ENCODE peak calls at places on chromosomes 4 and X, in ten cellular contexts. One of them, this sample, is unnamed.
A peak's percentile ranks its signal among the peaks of the same experiment; 100 is the strongest.

GRCh38 chrX:131987252-131987651 is 35.9 kb upstream of the STK26 start:
- DNase-seq in ovary: no peak
- DNase-seq in transverse colon: no peak
- DNase-seq in tibial nerve: no peak
- DNase-seq in suprapubic skin: no peak
- DNase-seq in HepG2: no peak
- DNase-seq in GM12878: peak; percentile 73
- DNase-seq in sigmoid colon: no peak
- DNase-seq in stomach: no peak
- DNase-seq in A549: no peak
- DNase-seq in this sample: no peak

GRCh38 chr4:22417408-22417807 is 98.5 kb downstream of the ADGRA3 start:
- DNase-seq in ovary: no peak
- DNase-seq in transverse colon: no peak
- DNase-seq in tibial nerve: no peak
- DNase-seq in suprapubic skin: no peak
- DNase-seq in HepG2: no peak
- DNase-seq in GM12878: no peak
- DNase-seq in sigmoid colon: no peak
- DNase-seq in stomach: no peak
- DNase-seq in A549: no peak
- DNase-seq in this sample: no peak

GRCh38 chr4:28772066-28772465 is 1911.4 kb downstream of the STIM2 start:
- DNase-seq in ovary: no peak
- DNase-seq in transverse colon: no peak
- DNase-seq in tibial nerve: no peak
- DNase-seq in suprapubic skin: no peak
- DNase-seq in HepG2: no peak
- DNase-seq in GM12878: no peak
- DNase-seq in sigmoid colon: no peak
- DNase-seq in stomach: no peak
- DNase-seq in A549: no peak
- DNase-seq in this sample: no peak

GRCh38 chrX:21740329-21741274 is 17.3 kb downstream of the SMPX start:
- DNase-seq in ovary: peak; percentile 15
- DNase-seq in transverse colon: peak; percentile 10
- DNase-seq in tibial nerve: peak; percentile 20
- DNase-seq in suprapubic skin: peak; percentile 62
- DNase-seq in HepG2: peak; percentile 59
- DNase-seq in GM12878: no peak
- DNase-seq in sigmoid colon: no peak
- DNase-seq in stomach: peak; percentile 49
- DNase-seq in A549: no peak
- DNase-seq in this sample: no peak

GRCh38 chr4:6128221-6128871 is 72.0 kb downstream of the JAKMIP1 start:
- DNase-seq in ovary: no peak
- DNase-seq in transverse colon: no peak
- DNase-seq in tibial nerve: no peak
- DNase-seq in suprapubic skin: no peak
- DNase-seq in HepG2: peak; percentile 46
- DNase-seq in GM12878: no peak
- DNase-seq in sigmoid colon: peak; percentile 53
- DNase-seq in stomach: no peak
- DNase-seq in A549: no peak
- DNase-seq in this sample: no peak

GRCh38 chrX:45011597-45011996 is 138.6 kb downstream of the KDM6A start:
- DNase-seq in ovary: no peak
- DNase-seq in transverse colon: no peak
- DNase-seq in tibial nerve: no peak
- DNase-seq in suprapubic skin: no peak
- DNase-seq in HepG2: no peak
- DNase-seq in GM12878: no peak
- DNase-seq in sigmoid colon: no peak
- DNase-seq in stomach: no peak
- DNase-seq in A549: no peak
- DNase-seq in this sample: no peak

GRCh38 chr4:26964512-26964911 is 103.9 kb downstream of the STIM2 start:
- DNase-seq in ovary: no peak
- DNase-seq in transverse colon: no peak
- DNase-seq in tibial nerve: no peak
- DNase-seq in suprapubic skin: no peak
- DNase-seq in HepG2: no peak
- DNase-seq in GM12878: no peak
- DNase-seq in sigmoid colon: no peak
- DNase-seq in stomach: no peak
- DNase-seq in A549: no peak
- DNase-seq in this sample: no peak

GRCh38 chr4:97013309-97014106 is 1129.8 kb downstream of the STPG2 start:
- DNase-seq in ovary: no peak
- DNase-seq in transverse colon: no peak
- DNase-seq in tibial nerve: no peak
- DNase-seq in suprapubic skin: no peak
- DNase-seq in HepG2: no peak
- DNase-seq in GM12878: no peak
- DNase-seq in sigmoid colon: no peak
- DNase-seq in stomach: no peak
- DNase-seq in A549: no peak
- DNase-seq in this sample: no peak

DNA sequence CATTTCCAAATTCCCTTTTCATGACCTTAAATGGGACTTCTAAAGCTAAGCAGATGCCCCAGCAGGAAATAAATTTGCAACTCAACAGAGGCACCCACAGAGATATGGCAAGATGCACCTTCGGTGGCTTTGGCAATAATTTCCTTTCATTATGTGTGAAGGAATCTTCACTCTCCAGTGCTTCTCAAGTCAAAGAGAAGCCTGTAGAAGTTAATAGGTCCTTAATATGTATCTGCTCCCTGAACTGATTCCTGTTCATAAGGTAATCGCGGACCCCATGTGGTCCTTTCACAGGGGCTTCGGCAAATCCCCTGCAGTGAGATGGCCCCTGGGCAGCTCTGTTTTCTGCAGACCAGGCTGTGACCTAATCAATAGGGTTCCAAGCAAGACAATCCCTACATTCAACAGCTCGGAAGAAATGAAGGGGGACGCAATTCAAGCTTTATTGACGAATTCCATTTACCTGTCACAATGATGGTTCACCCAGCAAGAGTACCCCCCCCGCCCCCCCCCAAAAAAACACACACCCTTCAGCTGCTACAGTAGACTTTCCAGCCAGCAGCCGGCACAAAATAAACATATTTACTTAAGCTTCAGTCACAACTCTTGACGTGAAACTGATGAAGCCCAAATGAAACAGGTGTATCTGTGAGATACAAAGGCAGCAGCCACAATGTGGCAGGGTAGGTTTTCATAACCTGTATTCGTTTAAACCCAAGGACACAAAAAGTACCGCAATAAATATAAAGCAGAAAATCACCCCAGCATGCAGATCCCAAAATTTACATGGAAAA is 35.3 kb downstream of the FAT1 start:
- DNase-seq in ovary: no peak
- DNase-seq in transverse colon: no peak
- DNase-seq in tibial nerve: no peak
- DNase-seq in suprapubic skin: no peak
- DNase-seq in HepG2: peak; percentile 53
- DNase-seq in GM12878: no peak
- DNase-seq in sigmoid colon: no peak
- DNase-seq in stomach: no peak
- DNase-seq in A549: no peak
- DNase-seq in this sample: no peak
- TF ChIP-seq EP300 in ovary: no peak
- TF ChIP-seq EP300 in transverse colon: no peak
- TF ChIP-seq EP300 in tibial nerve: no peak
- TF ChIP-seq EP300 in suprapubic skin: no peak
- TF ChIP-seq EP300 in HepG2: no peak
- TF ChIP-seq EP300 in GM12878: no peak
- TF ChIP-seq EP300 in sigmoid colon: no peak
- TF ChIP-seq EP300 in stomach: no peak
- TF ChIP-seq EP300 in A549: no peak
- TF ChIP-seq EP300 in this sample: no peak

GRCh38 chr4:79607979-79608378 is 200.0 kb upstream of the GK2 start:
- DNase-seq in ovary: no peak
- DNase-seq in transverse colon: no peak
- DNase-seq in tibial nerve: no peak
- DNase-seq in suprapubic skin: no peak
- DNase-seq in HepG2: no peak
- DNase-seq in GM12878: no peak
- DNase-seq in sigmoid colon: no peak
- DNase-seq in stomach: no peak
- DNase-seq in A549: no peak
- DNase-seq in this sample: no peak
- TF ChIP-seq EP300 in ovary: no peak
- TF ChIP-seq EP300 in transverse colon: no peak
- TF ChIP-seq EP300 in tibial nerve: no peak
- TF ChIP-seq EP300 in suprapubic skin: no peak
- TF ChIP-seq EP300 in HepG2: no peak
- TF ChIP-seq EP300 in GM12878: no peak
- TF ChIP-seq EP300 in sigmoid colon: no peak
- TF ChIP-seq EP300 in stomach: no peak
- TF ChIP-seq EP300 in A549: no peak
- TF ChIP-seq EP300 in this sample: no peak

GRCh38 chr4:139177888-139178609 is 1.0 kb upstream of the ELF2 start:
- DNase-seq in ovary: peak; percentile 95
- DNase-seq in transverse colon: peak; percentile 96
- DNase-seq in tibial nerve: peak; percentile 91
- DNase-seq in suprapubic skin: peak; percentile 97
- DNase-seq in HepG2: peak; percentile 86
- DNase-seq in GM12878: peak; percentile 48
- DNase-seq in sigmoid colon: peak; percentile 98
- DNase-seq in stomach: peak; percentile 96
- DNase-seq in A549: peak; percentile 90
- DNase-seq in this sample: peak; percentile 98
- TF ChIP-seq EP300 in ovary: peak; percentile 84
- TF ChIP-seq EP300 in transverse colon: peak; percentile 29
- TF ChIP-seq EP300 in tibial nerve: peak; percentile 92
- TF ChIP-seq EP300 in suprapubic skin: no peak
- TF ChIP-seq EP300 in HepG2: no peak
- TF ChIP-seq EP300 in GM12878: peak; percentile 13
- TF ChIP-seq EP300 in sigmoid colon: peak; percentile 74
- TF ChIP-seq EP300 in stomach: no peak
- TF ChIP-seq EP300 in A549: no peak
- TF ChIP-seq EP300 in this sample: no peak

GRCh38 chr4:54446556-54446955 is 211.2 kb upstream of the KIT start:
- DNase-seq in ovary: no peak
- DNase-seq in transverse colon: no peak
- DNase-seq in tibial nerve: no peak
- DNase-seq in suprapubic skin: no peak
- DNase-seq in HepG2: no peak
- DNase-seq in GM12878: no peak
- DNase-seq in sigmoid colon: no peak
- DNase-seq in stomach: no peak
- DNase-seq in A549: no peak
- DNase-seq in this sample: no peak

DNA sequence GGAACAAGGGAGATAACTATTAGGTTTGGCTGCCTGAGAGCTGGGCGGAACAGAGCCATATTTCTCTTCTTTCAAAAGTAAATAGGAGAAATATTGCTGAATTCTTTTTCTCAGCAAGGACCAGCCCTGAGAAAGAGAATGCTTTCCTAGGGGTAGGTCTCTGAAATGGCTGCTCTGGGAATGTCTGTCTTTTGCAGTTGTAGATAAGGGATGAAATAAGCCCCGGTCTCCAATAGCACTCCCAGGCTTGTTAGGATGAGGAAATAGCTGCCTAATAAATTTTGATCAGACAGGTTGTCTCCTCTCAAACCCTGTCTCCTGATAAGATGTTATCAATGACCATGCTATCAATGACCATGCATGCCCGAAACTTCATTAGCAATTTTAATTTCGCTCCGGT is 207.8 kb upstream of the KIT start:
- DNase-seq in ovary: no peak
- DNase-seq in transverse colon: no peak
- DNase-seq in tibial nerve: no peak
- DNase-seq in suprapubic skin: no peak
- DNase-seq in HepG2: no peak
- DNase-seq in GM12878: no peak
- DNase-seq in sigmoid colon: no peak
- DNase-seq in stomach: no peak
- DNase-seq in A549: no peak
- DNase-seq in this sample: no peak
- TF ChIP-seq EP300 in ovary: no peak
- TF ChIP-seq EP300 in transverse colon: no peak
- TF ChIP-seq EP300 in tibial nerve: no peak
- TF ChIP-seq EP300 in suprapubic skin: no peak
- TF ChIP-seq EP300 in HepG2: no peak
- TF ChIP-seq EP300 in GM12878: no peak
- TF ChIP-seq EP300 in sigmoid colon: no peak
- TF ChIP-seq EP300 in stomach: no peak
- TF ChIP-seq EP300 in A549: no peak
- TF ChIP-seq EP300 in this sample: no peak

GRCh38 chr4:107826427-107826980 is 1.8 kb downstream of the SGMS2 start:
- DNase-seq in ovary: no peak
- DNase-seq in transverse colon: peak; percentile 42
- DNase-seq in tibial nerve: no peak
- DNase-seq in suprapubic skin: no peak
- DNase-seq in HepG2: no peak
- DNase-seq in GM12878: no peak
- DNase-seq in sigmoid colon: no peak
- DNase-seq in stomach: no peak
- DNase-seq in A549: no peak
- DNase-seq in this sample: no peak
- TF ChIP-seq EP300 in ovary: no peak
- TF ChIP-seq EP300 in transverse colon: no peak
- TF ChIP-seq EP300 in tibial nerve: no peak
- TF ChIP-seq EP300 in suprapubic skin: no peak
- TF ChIP-seq EP300 in HepG2: no peak
- TF ChIP-seq EP300 in GM12878: no peak
- TF ChIP-seq EP300 in sigmoid colon: no peak
- TF ChIP-seq EP300 in stomach: no peak
- TF ChIP-seq EP300 in A549: no peak
- TF ChIP-seq EP300 in this sample: no peak

DNA sequence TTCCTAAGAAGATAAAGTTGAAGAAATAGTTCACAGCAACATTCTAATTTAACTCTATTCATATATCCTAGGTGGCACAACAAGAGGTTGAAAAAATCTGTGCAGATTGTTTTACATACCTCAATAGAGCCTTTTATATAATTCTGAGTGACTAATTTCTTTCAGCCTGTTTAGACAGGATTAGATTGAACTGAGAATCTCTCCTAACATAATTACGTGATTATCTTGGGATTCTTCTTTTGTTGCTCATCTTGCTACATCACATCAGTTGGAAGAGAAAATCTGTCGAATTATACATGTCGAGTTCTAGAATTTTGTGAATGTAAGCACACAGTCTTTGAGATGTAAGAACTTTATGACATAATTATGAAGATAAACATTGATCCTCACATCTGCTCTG is 1873.7 kb upstream of the IGFBP7 start:
- DNase-seq in ovary: no peak
- DNase-seq in transverse colon: no peak
- DNase-seq in tibial nerve: no peak
- DNase-seq in suprapubic skin: no peak
- DNase-seq in HepG2: no peak
- DNase-seq in GM12878: no peak
- DNase-seq in sigmoid colon: no peak
- DNase-seq in stomach: no peak
- DNase-seq in A549: no peak
- DNase-seq in this sample: no peak
- TF ChIP-seq EP300 in ovary: no peak
- TF ChIP-seq EP300 in transverse colon: no peak
- TF ChIP-seq EP300 in tibial nerve: no peak
- TF ChIP-seq EP300 in suprapubic skin: no peak
- TF ChIP-seq EP300 in HepG2: no peak
- TF ChIP-seq EP300 in GM12878: no peak
- TF ChIP-seq EP300 in sigmoid colon: no peak
- TF ChIP-seq EP300 in stomach: no peak
- TF ChIP-seq EP300 in A549: no peak
- TF ChIP-seq EP300 in this sample: no peak

This sample was measured in upper lobe of left lung.